ENCODE peak calls at places on chromosomes 5 and 9, in five cellular contexts. G is fibroblast of lung, Z is myocyte, O is COR-L47, T is GM04504. U is an unnamed sample.

GRCh38 chr5:90802695-90803317 is 244.2 kb downstream of the ADGRV1 start:
- DNase-seq in G (peak), Z (peak), O (peak), T (peak), U (peak)

GRCh38 chr5:109921735-109922395 is 232.1 kb downstream of the MAN2A1 start:
- DNase-seq in T (no peak), Z (peak), O (peak), G (no peak), U (no peak)

GRCh38 chr9:130321539-130321938 is 56.0 kb downstream of the HMCN2 start:
- DNase-seq in G (no peak), Z (no peak), T (no peak), O (no peak), U (no peak)

GRCh38 chr5:173315495-173316352 is 12.5 kb downstream of the STC2 start:
- DNase-seq in Z (peak), G (peak), T (peak), O (peak), U (peak)

GRCh38 chr9:127680846-127681245 is 25.9 kb upstream of the CFAP157 start:
- DNase-seq in G (no peak), Z (no peak), O (no peak), T (no peak), U (no peak)

GRCh38 chr9:129712595-129713524 is 40.0 kb downstream of the PTGES start:
- DNase-seq in T (no peak), O (no peak), Z (no peak), G (peak), U (no peak)

GRCh38 chr5:67353500-67353931 is 156.9 kb upstream of the CD180 start:
- DNase-seq in O (peak), T (no peak), G (peak), Z (peak), U (no peak)

GRCh38 chr5:176432707-176433106 is 15.5 kb upstream of the FAF2 start:
- DNase-seq in O (no peak), Z (no peak), T (no peak), G (no peak), U (no peak)

GRCh38 chr9:127569819-127570401 is 42.2 kb upstream of the STXBP1 start:
- DNase-seq in T (no peak), G (no peak), Z (no peak), O (peak), U (no peak)

GRCh38 chr9:2181794-2182193 is 166.6 kb downstream of the SMARCA2 start:
- DNase-seq in O (peak), Z (peak), G (peak), T (no peak), U (no peak)

GRCh38 chr5:130110333-130110732 is 206.1 kb downstream of the CHSY3 start:
- DNase-seq in G (no peak), O (no peak), Z (peak), T (no peak), U (no peak)

GRCh38 chr5:132190161-132190817 is 37.4 kb downstream of the P4HA2 start:
- DNase-seq in T (peak), O (peak), Z (peak), G (peak), U (peak)

GRCh38 chr5:30000231-30000630 is 1193.3 kb upstream of the CDH6 start:
- DNase-seq in T (no peak), Z (no peak), O (no peak), G (no peak), U (no peak)

GRCh38 chr5:97452646-97453045 is 269.6 kb upstream of the RIOK2 start:
- DNase-seq in O (no peak), Z (no peak), G (no peak), T (no peak), U (no peak)

GRCh38 chr5:66958984-66959641 is 237.5 kb downstream of the CD180 start:
- DNase-seq in Z (peak), T (peak), O (no peak), G (peak), U (peak)

GRCh38 chr5:1004598-1005361 is 3.8 kb upstream of the NKD2 start:
- DNase-seq in T (no peak), Z (no peak), O (peak), G (no peak), U (no peak)

GRCh38 chr9:33448159-33448511 is 742 bp upstream of the AQP3 start:
- DNase-seq in O (no peak), G (no peak), Z (no peak), T (no peak), U (no peak)

GRCh38 chr5:1143670-1143951 is 31.7 kb upstream of the SLC12A7 start:
- DNase-seq in Z (no peak), T (no peak), G (no peak), O (no peak), U (no peak)

GRCh38 chr5:85605381-85605780 is 1012.4 kb upstream of the COX7C start:
- DNase-seq in O (no peak), G (no peak), Z (no peak), T (no peak), U (no peak)

GRCh38 chr9:133677126-133678010 is 41.2 kb downstream of the DBH start:
- DNase-seq in O (no peak), T (no peak), Z (no peak), G (no peak), U (no peak)

GRCh38 chr5:142053434-142054253 is 40.8 kb upstream of the GNPDA1 start:
- DNase-seq in Z (peak), O (no peak), T (peak), G (peak), U (peak)

GRCh38 chr9:136372561-136373299 is 739 bp downstream of the CARD9 start:
- DNase-seq in G (peak), Z (peak), T (peak), O (no peak), U (peak)

GRCh38 chr5:160469156-160470144 is 47.8 kb downstream of the PTTG1 start:
- DNase-seq in O (no peak), Z (no peak), G (no peak), T (no peak), U (no peak)

GRCh38 chr5:143084452-143084851 is 314.3 kb downstream of the ARHGAP26 start:
- DNase-seq in T (no peak), G (no peak), Z (no peak), O (no peak), U (no peak)

GRCh38 chr5:54837939-54838457 is 147.4 kb downstream of the ESM1 start:
- DNase-seq in G (no peak), Z (no peak), T (no peak), O (no peak), U (no peak)

GRCh38 chr5:133977161-133977787 is 8.8 kb upstream of the C5orf15 start:
- DNase-seq in T (no peak), Z (peak), O (no peak), G (no peak), U (no peak)

GRCh38 chr9:84337252-84337651 is 3.3 kb downstream of the SLC28A3 start:
- DNase-seq in T (no peak), Z (no peak), G (no peak), O (no peak), U (no peak)

GRCh38 chr5:147565524-147565923 is 55.7 kb upstream of the DPYSL3 start:
- DNase-seq in Z (no peak), O (peak), T (no peak), G (peak), U (no peak)